ENCODE peak calls at places on chromosomes 4 and X, in seven cellular contexts. J is IMR-90, Z is mesendoderm, C is neuronal stem cell, G is mesenchymal stem cell, B is H1, K is trophoblast cell. W is an unnamed sample.

GRCh38 chr4:100828986-100829685 is 311.3 kb upstream of the EMCN start:
- DNase-seq in B (no peak), J (no peak), G (no peak), C (no peak), K (peak), Z (no peak), W (no peak)

GRCh38 chr4:124177647-124178425 is 534.7 kb downstream of the ANKRD50 start:
- DNase-seq in Z (no peak), J (peak), C (no peak), G (peak), B (no peak), K (peak), W (no peak)

GRCh38 chrX:11591712-11592351 is 73.9 kb downstream of the ARHGAP6 start:
- DNase-seq in C (no peak), Z (no peak), B (no peak), J (no peak), K (no peak), G (peak), W (no peak)

GRCh38 chr4:3418029-3418762 is 23.6 kb upstream of the HGFAC start:
- DNase-seq in K (no peak), Z (peak), C (no peak), G (no peak), J (no peak), B (no peak), W (no peak)

GRCh38 chrX:115940888-115941332 is 229.6 kb upstream of the AGTR2 start:
- DNase-seq in C (peak), K (peak), Z (peak), B (peak), G (peak), J (peak), W (peak)

GRCh38 chr4:151806511-151806927 is 45.7 kb upstream of the GATB start:
- DNase-seq in J (peak), K (peak), Z (peak), G (peak), C (no peak), B (no peak), W (no peak)

GRCh38 chrX:138756234-138756633 is 44.7 kb upstream of the FGF13 start:
- DNase-seq in K (peak), J (no peak), G (peak), C (peak), B (peak), Z (peak), W (peak)

GRCh38 chrX:15143050-15143824 is 126.6 kb downstream of the ASB9 start:
- DNase-seq in B (peak), C (peak), G (peak), K (peak), J (peak), Z (peak), W (peak)

GRCh38 chr4:47474799-47475198 is 10.3 kb upstream of the ATP10D start:
- DNase-seq in G (no peak), Z (no peak), B (no peak), C (no peak), K (no peak), J (no peak), W (no peak)

GRCh38 chrX:13093489-13094140 is 49.2 kb upstream of the FAM9C start:
- DNase-seq in G (no peak), C (no peak), K (no peak), B (no peak), Z (no peak), J (no peak), W (no peak)

GRCh38 chr4:833731-834367 is 7.9 kb upstream of the CPLX1 start:
- DNase-seq in G (no peak), C (no peak), K (no peak), J (no peak), B (no peak), Z (no peak), W (no peak)

GRCh38 chr4:162282711-162283110 is 118.9 kb upstream of the FSTL5 start:
- DNase-seq in C (no peak), K (no peak), Z (no peak), J (no peak), G (peak), B (no peak), W (no peak)

GRCh38 chr4:147799986-147800555 is 68.2 kb downstream of the ARHGAP10 start:
- DNase-seq in J (no peak), B (no peak), Z (no peak), K (no peak), G (peak), C (no peak), W (no peak)

GRCh38 chrX:1623691-1624090 is 8.8 kb downstream of the ASMT start:
- DNase-seq in B (no peak), K (peak), J (no peak), C (no peak), Z (no peak), G (no peak), W (no peak)

GRCh38 chr4:116055857-116056827 is 942.7 kb upstream of the NDST4 start:
- DNase-seq in K (peak), C (no peak), G (peak), Z (peak), B (no peak), J (no peak), W (no peak)

GRCh38 chr4:105859233-105859632 is 36.0 kb upstream of the NPNT start:
- DNase-seq in G (peak), B (no peak), Z (no peak), K (peak), C (no peak), J (peak), W (no peak)

GRCh38 chr4:184279496-184280082 is 61.9 kb upstream of the ENPP6 start:
- DNase-seq in C (no peak), B (peak), G (no peak), J (no peak), Z (no peak), K (no peak), W (peak)

GRCh38 chr4:80071643-80072606 is 1.1 kb downstream of the ANTXR2 start:
- DNase-seq in J (peak), K (peak), B (peak), C (peak), Z (peak), G (peak), W (peak)
- H2BK120ac ChIP-seq in J (peak), K (peak), B (no peak), C (no peak), Z (no peak), G (peak), W (no peak)

DNA sequence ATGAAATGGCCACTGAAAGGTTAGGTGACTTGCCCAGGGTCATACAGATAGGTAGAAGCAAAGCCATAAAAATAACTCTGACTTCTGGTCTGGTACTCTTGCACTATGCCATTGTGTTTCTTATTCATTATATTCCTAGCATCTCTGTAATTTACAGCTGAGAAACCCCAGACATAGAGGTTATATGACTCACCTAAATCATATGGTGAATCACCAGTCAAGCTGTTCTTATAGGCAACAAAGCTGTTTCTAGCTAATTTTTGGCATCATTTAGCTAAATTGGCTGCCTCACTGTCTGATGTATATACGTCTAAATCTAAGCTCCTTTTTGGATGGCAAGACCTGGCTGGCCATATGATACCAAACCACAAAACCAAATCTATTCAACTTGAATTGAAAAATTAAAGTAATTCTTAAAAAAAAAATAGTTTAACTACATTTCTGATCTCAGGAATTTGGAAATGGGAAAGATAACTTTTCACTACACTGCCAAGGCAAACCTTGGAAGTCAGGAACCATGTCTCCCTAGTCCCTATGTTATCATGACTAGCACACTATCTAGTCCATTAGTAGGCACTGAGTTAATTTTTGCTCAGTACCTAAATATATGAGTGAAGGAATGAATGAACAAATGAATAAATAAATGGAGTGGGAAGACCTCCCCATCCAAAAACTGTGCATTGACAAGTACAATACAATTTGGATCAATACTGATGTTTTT is 41.3 kb upstream of the STAG2 start:
- DNase-seq in C (no peak), K (peak), J (peak), B (no peak), G (peak), Z (no peak), W (no peak)
- H2BK120ac ChIP-seq in C (no peak), K (no peak), J (no peak), B (no peak), G (no peak), Z (no peak), W (no peak)

GRCh38 chr4:133997440-133997839 is 204.1 kb downstream of the PABPC4L start:
- DNase-seq in K (peak), B (no peak), J (peak), G (peak), Z (peak), C (no peak), W (no peak)
- H2BK120ac ChIP-seq in K (no peak), B (no peak), J (no peak), G (no peak), Z (no peak), C (no peak), W (no peak)

GRCh38 chr4:38024203-38024504 is 64.0 kb downstream of the PTTG2 start:
- DNase-seq in B (no peak), C (no peak), K (no peak), J (no peak), G (peak), Z (no peak), W (no peak)
- H2BK120ac ChIP-seq in B (no peak), C (no peak), K (no peak), J (no peak), G (no peak), Z (no peak), W (no peak)

GRCh38 chr4:48791313-48791712 is 11.2 kb upstream of the FRYL start:
- DNase-seq in C (no peak), B (no peak), Z (no peak), J (no peak), G (no peak), K (no peak), W (no peak)
- H2BK120ac ChIP-seq in C (no peak), B (no peak), Z (no peak), J (no peak), G (no peak), K (no peak), W (no peak)

GRCh38 chr4:95156452-95156765 is 392.4 kb downstream of the UNC5C start:
- DNase-seq in K (no peak), B (no peak), C (no peak), J (no peak), G (no peak), Z (no peak), W (no peak)
- H2BK120ac ChIP-seq in K (no peak), B (no peak), C (no peak), J (no peak), G (no peak), Z (no peak), W (no peak)

GRCh38 chrX:20479048-20479447 is 212.3 kb upstream of the RPS6KA3 start:
- DNase-seq in C (no peak), Z (no peak), J (no peak), K (no peak), G (no peak), B (no peak), W (no peak)

GRCh38 chrX:20477836-20478532 is 211.3 kb upstream of the RPS6KA3 start:
- DNase-seq in J (no peak), Z (no peak), K (peak), G (no peak), B (no peak), C (no peak), W (no peak)

GRCh38 chrX:20481632-20482031 is 214.9 kb upstream of the RPS6KA3 start:
- DNase-seq in J (no peak), B (no peak), K (no peak), C (no peak), Z (no peak), G (no peak), W (no peak)

GRCh38 chrX:20479896-20480295 is 213.2 kb upstream of the RPS6KA3 start:
- DNase-seq in J (no peak), Z (no peak), G (no peak), B (no peak), K (no peak), C (no peak), W (no peak)

GRCh38 chrX:20477219-20477618 is 210.5 kb upstream of the RPS6KA3 start:
- DNase-seq in G (no peak), C (no peak), J (no peak), Z (peak), B (no peak), K (no peak), W (no peak)
- H2BK120ac ChIP-seq in G (no peak), C (no peak), J (no peak), Z (no peak), B (no peak), K (no peak), W (no peak)

GRCh38 chr4:150251752-150252190 is 173.5 kb downstream of the DCLK2 start:
- DNase-seq in K (peak), B (no peak), C (no peak), Z (peak), G (no peak), J (no peak), W (peak)
- H2BK120ac ChIP-seq in K (no peak), B (no peak), C (no peak), Z (no peak), G (no peak), J (no peak), W (no peak)